ENCODE peak calls at places on chromosomes 13 and 19, in five cellular contexts. One of them, this sample, is unnamed.

GRCh38 chr19:46623915-46624502 is 880 bp downstream of the PTGIR start:
- DNase-seq in ovary: no peak
- DNase-seq in activated T-helper 1 cell treated with Interleukin-2 at 50 U/mL for 16 hours: no peak
- DNase-seq in T-helper 17 cell: no peak
- DNase-seq in COR-L47: no peak
- DNase-seq in this sample: no peak

GRCh38 chr19:3950871-3951861 is 18.3 kb downstream of the NMRK2 start:
- DNase-seq in ovary: peak; percentile 36
- DNase-seq in activated T-helper 1 cell treated with Interleukin-2 at 50 U/mL for 16 hours: no peak
- DNase-seq in T-helper 17 cell: no peak
- DNase-seq in COR-L47: no peak
- DNase-seq in this sample: no peak

GRCh38 chr13:41596190-41596589 is 138.8 kb downstream of the RGCC start:
- DNase-seq in COR-L47: no peak
- DNase-seq in activated T-helper 1 cell treated with Interleukin-2 at 50 U/mL for 16 hours: no peak
- DNase-seq in T-helper 17 cell: no peak
- DNase-seq in ovary: no peak
- DNase-seq in this sample: no peak

GRCh38 chr13:22948421-22948820 is 232.4 kb upstream of the SGCG start:
- DNase-seq in activated T-helper 1 cell treated with Interleukin-2 at 50 U/mL for 16 hours: no peak
- DNase-seq in COR-L47: no peak
- DNase-seq in T-helper 17 cell: no peak
- DNase-seq in ovary: no peak
- DNase-seq in this sample: no peak

GRCh38 chr19:16441661-16442071 is 30.1 kb downstream of the EPS15L1 start:
- DNase-seq in ovary: no peak
- DNase-seq in T-helper 17 cell: no peak
- DNase-seq in activated T-helper 1 cell treated with Interleukin-2 at 50 U/mL for 16 hours: no peak
- DNase-seq in COR-L47: no peak
- DNase-seq in this sample: no peak

GRCh38 chr19:8192227-8192820 is 16.8 kb upstream of the CERS4 start:
- DNase-seq in activated T-helper 1 cell treated with Interleukin-2 at 50 U/mL for 16 hours: no peak
- DNase-seq in COR-L47: no peak
- DNase-seq in T-helper 17 cell: no peak
- DNase-seq in ovary: no peak
- DNase-seq in this sample: no peak

GRCh38 chr13:49633687-49634086 is 5.4 kb downstream of the ARL11 start:
- DNase-seq in activated T-helper 1 cell treated with Interleukin-2 at 50 U/mL for 16 hours: no peak
- DNase-seq in T-helper 17 cell: no peak
- DNase-seq in COR-L47: no peak
- DNase-seq in ovary: no peak
- DNase-seq in this sample: no peak

GRCh38 chr19:32053366-32053765 is 292.0 kb upstream of the ZNF507 start:
- DNase-seq in activated T-helper 1 cell treated with Interleukin-2 at 50 U/mL for 16 hours: no peak
- DNase-seq in T-helper 17 cell: no peak
- DNase-seq in ovary: no peak
- DNase-seq in COR-L47: no peak
- DNase-seq in this sample: no peak

This sample was measured in effector memory CD4-positive, alpha-beta T cell.